ENCODE peak calls at places on chromosomes 2 and 18, in four cellular contexts. E is cardiac fibroblast; M is cardiac muscle cell; W is CD8-positive, alpha-beta memory T cell. C is an unnamed sample.

GRCh38 chr2:60480089-60480773 is 73.2 kb downstream of the BCL11A start:
- DNase-seq in E (no peak), M (no peak), W (no peak), C (no peak)

GRCh38 chr2:75570948-75571729 is 10.4 kb upstream of the EVA1A start:
- DNase-seq in E (peak), M (peak), W (no peak), C (no peak)

GRCh38 chr2:28824207-28824606 is 13.6 kb downstream of the SPDYA start:
- DNase-seq in M (no peak), W (no peak), E (no peak), C (no peak)

GRCh38 chr2:121185571-121186074 is 99.4 kb downstream of the TFCP2L1 start:
- DNase-seq in M (no peak), W (no peak), E (no peak), C (peak)

GRCh38 chr2:42874838-42875801 is 82.7 kb upstream of the HAAO start:
- DNase-seq in E (peak), M (peak), W (no peak), C (no peak)

GRCh38 chr2:209323738-209324137 is 100.1 kb upstream of the MAP2 start:
- DNase-seq in E (no peak), M (no peak), W (no peak), C (no peak)

GRCh38 chr2:134539946-134540345 is 178.9 kb downstream of the TMEM163 start:
- DNase-seq in W (no peak), M (no peak), E (no peak), C (no peak)

GRCh38 chr18:24934231-24934932 is 417.6 kb downstream of the ZNF521 start:
- DNase-seq in W (no peak), E (no peak), M (no peak), C (no peak)

GRCh38 chr18:75132931-75133525 is 75.9 kb downstream of the PTGR3 start:
- DNase-seq in M (no peak), E (no peak), W (no peak), C (no peak)

GRCh38 chr2:57497489-57498096 is 549.0 kb upstream of the VRK2 start:
- DNase-seq in W (no peak), M (peak), E (peak), C (no peak)

GRCh38 chr2:139495851-139496250 is 715.7 kb upstream of the NXPH2 start:
- DNase-seq in W (no peak), E (no peak), M (no peak), C (no peak)

GRCh38 chr2:74527741-74528140 is 1.7 kb upstream of the DQX1 start:
- DNase-seq in E (no peak), M (no peak), W (no peak), C (no peak)
- H3K4me3 ChIP-seq in E (no peak), M (no peak), W (no peak), C (no peak)

GRCh38 chr2:27379383-27379839 is 1.1 kb downstream of the ZNF513 start:
- DNase-seq in W (no peak), M (no peak), E (no peak), C (no peak)
- H3K4me3 ChIP-seq in W (peak), M (peak), E (peak), C (peak)

GRCh38 chr2:37167636-37168182 is 10.9 kb upstream of the EIF2AK2 start:
- DNase-seq in M (no peak), W (no peak), E (peak), C (no peak)
- H3K4me3 ChIP-seq in M (no peak), W (no peak), E (no peak), C (no peak)

DNA sequence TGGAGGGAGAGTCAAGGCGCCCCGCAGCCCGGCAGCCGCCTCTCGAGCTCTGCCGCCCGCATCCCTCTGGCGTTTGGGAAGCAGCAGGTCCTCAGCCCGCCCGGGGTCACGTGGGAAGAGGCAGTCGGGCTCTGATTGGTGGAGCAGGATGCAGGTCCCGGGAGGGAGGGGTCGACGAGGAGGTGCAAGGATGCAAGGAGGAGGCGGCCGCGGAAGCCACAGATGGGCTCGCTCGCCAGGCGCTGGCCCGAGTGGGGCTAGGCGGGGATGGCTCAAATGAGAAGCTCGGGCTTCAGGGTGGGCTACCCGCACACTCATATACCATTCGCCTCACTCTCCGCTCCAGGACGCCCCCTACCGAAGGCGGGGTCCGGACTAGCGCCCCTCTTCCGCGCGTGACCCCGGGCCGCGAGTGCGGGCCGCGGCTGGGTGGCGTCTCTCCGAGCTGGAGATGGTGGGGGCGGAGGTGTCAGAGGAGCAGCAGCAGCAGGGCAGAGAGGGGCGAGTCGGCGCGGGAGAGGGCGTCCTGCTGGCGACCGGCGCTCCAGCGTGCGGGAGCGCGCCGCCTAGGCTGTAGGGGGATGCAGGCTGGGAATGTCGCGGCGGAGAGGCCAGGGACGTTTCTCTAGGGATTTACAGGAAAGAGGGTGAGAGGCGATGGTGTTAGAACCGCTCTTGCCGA is at the start of gene TMEFF2:
- DNase-seq in E (peak), M (peak), W (no peak), C (peak)
- H3K4me3 ChIP-seq in E (peak), M (peak), W (peak), C (peak)

GRCh38 chr2:239327536-239328305 is 73.1 kb downstream of the HDAC4 start:
- DNase-seq in W (no peak), E (no peak), M (no peak), C (no peak)

GRCh38 chr2:239324456-239324855 is 76.4 kb downstream of the HDAC4 start:
- DNase-seq in M (no peak), W (no peak), E (no peak), C (no peak)

GRCh38 chr2:239328306-239329191 is 72.3 kb downstream of the HDAC4 start:
- DNase-seq in M (peak), E (peak), W (no peak), C (peak)

GRCh38 chr2:239329284-239329971 is 71.4 kb downstream of the HDAC4 start:
- DNase-seq in W (no peak), M (no peak), E (no peak), C (no peak)

DNA sequence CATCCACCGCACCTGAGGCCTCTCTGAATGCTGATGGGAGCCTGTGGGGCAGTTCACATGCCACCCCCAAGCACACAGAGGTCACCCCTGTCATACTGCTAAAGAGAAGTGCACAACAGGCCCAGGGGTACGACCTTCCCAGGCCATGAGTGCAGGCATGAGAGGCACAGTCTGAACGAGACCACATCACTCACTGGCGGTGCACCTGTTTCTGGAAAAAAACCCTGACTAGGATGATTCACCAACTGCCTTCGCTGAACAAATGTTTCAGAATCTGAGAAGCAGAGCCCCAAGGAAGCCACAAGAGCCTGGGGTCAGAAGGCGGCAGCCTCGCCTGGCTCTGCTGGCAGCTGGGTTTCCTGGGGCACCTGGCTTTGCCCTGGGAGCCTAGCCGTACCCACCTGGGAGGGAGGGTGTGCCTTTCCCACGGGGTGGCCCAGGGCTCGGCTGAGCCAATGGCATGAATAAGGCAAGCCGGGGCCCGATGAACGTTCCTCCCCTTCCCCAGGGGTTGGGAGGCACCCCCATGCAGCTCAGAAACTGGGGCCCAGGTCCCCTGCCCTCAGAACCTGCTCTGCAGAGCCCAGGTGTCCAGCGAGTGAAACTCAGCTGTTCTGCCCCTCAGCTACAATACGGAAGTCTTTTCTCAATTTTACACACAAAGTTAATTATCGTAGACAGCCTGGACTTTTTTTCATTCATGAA is 73.8 kb downstream of the HDAC4 start:
- DNase-seq in E (no peak), W (peak), M (no peak), C (no peak)
- H3K4me3 ChIP-seq in E (no peak), W (no peak), M (no peak), C (no peak)